ENCODE peak calls at places on chromosome 1, in ten cellular contexts. P is spleen, U is upper lobe of left lung, N is right lobe of liver, X is A549, Q is heart left ventricle, I is prostate gland, A is adrenal gland, Y is breast epithelium, M is K562. W is an unnamed sample.
A peak's percentile ranks its signal among the peaks of the same experiment; 100 is the strongest.

GRCh38 chr1:95311762-95312161 is 77.8 kb downstream of the RWDD3 start:
- DNase-seq in X (no peak), M (no peak), Y (no peak), N (no peak), U (no peak), A (no peak), I (no peak), Q (no peak), P (no peak), W (no peak)

GRCh38 chr1:231091415-231091814 is 51.4 kb upstream of the FAM89A start:
- DNase-seq in A (no peak), N (no peak), X (no peak), M (no peak), U (no peak), Q (no peak), I (no peak), Y (no peak), P (no peak), W (no peak)

GRCh38 chr1:235320521-235321179 is 7.3 kb downstream of the ARID4B start:
- DNase-seq in N (no peak), U (no peak), P (no peak), I (no peak), Y (no peak), A (no peak), M (no peak), X (no peak), Q (no peak), W (no peak)

GRCh38 chr1:216691710-216692109 is 31.5 kb downstream of the ESRRG start:
- DNase-seq in U (no peak), M (no peak), I (no peak), Q (no peak), P (no peak), A (no peak), N (no peak), X (no peak), Y (no peak), W (no peak)

GRCh38 chr1:20318521-20318920 is 27.8 kb downstream of the VWA5B1 start:
- DNase-seq in X (no peak), Q (no peak), I (no peak), A (no peak), N (no peak), Y (no peak), U (no peak), P (no peak), M (no peak), W (no peak)

GRCh38 chr1:10716424-10716823 is 80.0 kb downstream of the CASZ1 start:
- DNase-seq in Q (no peak), X (no peak), P (no peak), Y (no peak), U (no peak), N (no peak), I (no peak), M (no peak), A (no peak), W (no peak)

GRCh38 chr1:232973652-232974611 is 23.5 kb downstream of the NTPCR start:
- DNase-seq in P (no peak), N (no peak), A (no peak), M (no peak), U (no peak), Q (no peak), X (no peak), I (no peak), Y (no peak), W (peak; percentile 48)

GRCh38 chr1:204992499-204992898 is 50.5 kb upstream of the CNTN2 start:
- DNase-seq in A (no peak), M (no peak), N (no peak), P (peak; percentile 90), Y (no peak), I (no peak), Q (no peak), U (peak; percentile 73), X (no peak), W (no peak)

GRCh38 chr1:211643324-211644212 is 31.9 kb downstream of the NEK2 start:
- DNase-seq in M (peak; percentile 56), A (peak; percentile 87), N (peak; percentile 64), Y (peak; percentile 78), Q (no peak), I (peak; percentile 82), U (peak; percentile 57), P (no peak), X (no peak), W (peak; percentile 63)

GRCh38 chr1:82517586-82517985 is 716.9 kb downstream of the ADGRL2 start:
- DNase-seq in P (peak; percentile 60), I (no peak), U (peak; percentile 22), Y (no peak), Q (peak; percentile 51), A (peak; percentile 29), X (no peak), M (no peak), N (no peak), W (peak; percentile 8)

GRCh38 chr1:85464497-85465098 is 361 bp downstream of the DDAH1 start:
- DNase-seq in P (peak; percentile 86), U (peak; percentile 69), N (peak; percentile 81), M (no peak), Y (peak; percentile 56), Q (peak; percentile 77), X (peak; percentile 27), A (peak; percentile 59), I (peak; percentile 29), W (peak; percentile 90)

GRCh38 chr1:157472302-157472701 is 80.0 kb downstream of the FCRL5 start:
- DNase-seq in I (no peak), U (no peak), X (no peak), P (no peak), Q (no peak), A (no peak), N (no peak), Y (no peak), M (no peak), W (no peak)

DNA sequence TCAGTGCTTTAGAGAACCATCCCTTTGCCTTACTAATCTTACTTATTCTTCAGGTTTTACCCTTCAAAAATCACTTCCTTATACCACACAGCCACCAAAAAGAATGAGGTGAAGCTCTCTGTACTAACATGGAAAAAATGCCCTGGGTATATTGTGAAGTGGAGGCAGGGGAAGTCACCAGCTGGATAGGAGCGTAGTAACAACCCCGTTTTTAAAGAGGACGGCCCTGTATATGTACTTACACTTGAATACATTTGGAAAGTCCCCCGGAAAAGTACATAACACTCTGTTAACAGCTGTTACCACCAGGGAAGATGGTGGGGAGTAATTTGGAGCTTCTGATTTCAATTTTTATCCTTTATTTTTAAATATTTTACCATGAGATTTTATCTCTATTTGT is 28.2 kb upstream of the KHDRBS1 start:
- DNase-seq in U (no peak), Q (no peak), P (no peak), N (no peak), A (no peak), M (no peak), Y (no peak), X (no peak), I (no peak), W (peak; percentile 20)
- TF ChIP-seq POLR2A in U (no peak), Q (no peak), P (no peak), N (no peak), A (no peak), M (no peak), Y (no peak), X (no peak), I (no peak), W (no peak)

DNA sequence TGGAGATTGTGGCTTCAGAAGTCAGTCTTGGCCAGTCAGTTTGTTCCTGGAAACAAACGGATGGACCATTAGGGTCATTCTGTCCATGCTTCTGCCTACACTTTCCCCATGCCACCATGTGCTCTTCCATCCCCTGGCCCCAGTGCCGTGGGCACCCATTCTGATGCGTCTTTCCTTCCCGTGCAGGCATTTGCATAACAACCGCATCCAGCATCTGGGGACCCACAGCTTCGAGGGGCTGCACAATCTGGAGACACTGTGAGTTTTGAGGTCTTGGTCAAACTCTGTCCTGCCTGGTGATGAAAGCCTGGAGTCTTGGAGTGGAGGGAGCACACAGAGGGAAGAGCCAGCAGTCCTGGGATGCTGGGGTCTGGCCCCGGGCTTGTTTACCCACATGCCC is 61.1 kb downstream of the UBE2T start:
- DNase-seq in I (no peak), U (no peak), Q (no peak), M (no peak), N (no peak), Y (no peak), A (no peak), X (no peak), P (peak; percentile 39), W (no peak)
- H3K27ac ChIP-seq in I (no peak overlapping the region), U (no peak overlapping the region), Q (no peak overlapping the region), M (no peak overlapping the region), N (no peak overlapping the region), Y (no peak overlapping the region), A (no peak overlapping the region), X (peak overlapping the region; percentile 74), P (peak overlapping the region; percentile 69), W (peak overlapping the region; percentile 79)

DNA sequence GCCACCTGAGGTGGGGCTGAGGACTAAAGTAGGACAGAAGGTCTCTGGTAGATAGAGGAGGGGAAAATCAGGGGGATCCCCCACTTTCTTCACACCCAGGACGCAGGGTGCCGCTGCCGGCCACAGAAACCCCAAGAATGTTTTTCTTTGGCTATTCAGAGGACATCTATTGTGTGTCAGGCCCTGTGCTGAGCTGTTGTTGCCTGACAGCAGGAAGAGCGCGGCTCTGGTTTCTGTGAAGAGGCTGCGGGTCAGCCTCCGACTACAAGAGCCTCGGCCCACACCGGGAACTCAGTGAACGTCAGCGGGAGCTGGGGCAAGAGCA is 407 bp upstream of the PIGV start:
- DNase-seq in Y (no peak), P (no peak), I (no peak), N (no peak), X (no peak), M (peak; percentile 51), Q (no peak), A (no peak), U (peak; percentile 50), W (no peak)
- TF ChIP-seq POLR2A in Y (no peak), P (no peak), I (no peak), N (no peak), X (no peak), M (no peak), Q (no peak), A (no peak), U (no peak), W (no peak)

GRCh38 chr1:108050134-108050533 is 85.2 kb upstream of the VAV3 start:
- DNase-seq in P (peak; percentile 82), I (no peak), X (no peak), M (no peak), Y (no peak), A (peak; percentile 44), U (peak; percentile 76), Q (peak; percentile 51), N (no peak), W (peak; percentile 9)
- H3K27ac ChIP-seq in P (peak overlapping the region; percentile 82), I (no peak overlapping the region), X (no peak overlapping the region), M (no peak overlapping the region), Y (peak overlapping the region; percentile 16), A (peak overlapping the region; percentile 19), U (peak overlapping the region; percentile 58), Q (peak overlapping the region; percentile 34), N (no peak overlapping the region), W (peak overlapping the region; percentile 13)

DNA sequence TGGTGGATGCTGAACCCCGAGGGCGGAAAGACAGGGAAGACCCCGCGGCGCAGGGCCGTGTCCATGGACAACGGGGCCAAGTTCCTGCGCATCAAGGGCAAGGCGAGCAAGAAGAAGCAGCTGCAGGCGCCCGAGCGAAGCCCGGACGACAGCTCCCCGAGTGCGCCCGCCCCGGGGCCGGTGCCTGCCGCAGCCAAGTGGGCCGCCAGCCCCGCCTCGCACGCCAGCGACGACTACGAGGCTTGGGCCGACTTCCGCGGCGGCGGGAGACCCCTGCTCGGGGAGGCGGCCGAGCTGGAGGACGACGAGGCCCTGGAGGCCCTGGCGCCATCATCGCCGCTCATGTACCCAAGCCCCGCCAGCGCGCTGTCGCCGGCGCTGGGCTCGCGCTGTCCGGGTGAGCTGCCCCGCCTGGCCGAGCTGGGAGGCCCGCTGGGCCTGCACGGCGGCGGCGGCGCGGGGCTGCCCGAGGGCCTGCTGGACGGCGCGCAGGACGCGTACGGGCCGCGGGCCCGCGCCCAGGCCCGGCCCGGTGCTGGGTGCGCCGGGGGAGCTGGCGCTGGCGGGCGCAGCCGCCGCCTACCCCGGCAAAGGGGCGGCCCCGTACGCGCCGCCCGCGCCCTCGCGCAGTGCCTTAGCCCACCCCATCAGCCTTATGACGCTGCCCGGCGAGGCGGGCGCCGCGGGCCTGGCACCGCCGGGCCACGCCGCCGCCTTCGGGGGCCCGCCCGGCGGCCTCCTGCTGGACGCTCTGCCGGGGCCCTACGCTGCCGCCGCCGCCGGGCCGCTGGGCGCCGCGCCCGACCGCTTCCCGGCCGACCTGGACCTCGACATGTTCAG is 20.7 kb downstream of the FOXO6 start:
- DNase-seq in N (no peak), U (no peak), Q (no peak), Y (no peak), P (no peak), M (no peak), X (peak; percentile 69), A (no peak), I (no peak), W (peak; percentile 17)
- TF ChIP-seq POLR2A in N (no peak), U (no peak), Q (no peak), Y (no peak), P (no peak), M (no peak), X (peak; percentile 20), A (peak; percentile 21), I (no peak), W (peak; percentile 37)

W was measured in endothelial cell of umbilical vein.